ENCODE peak calls at places on chromosome 12, in eight cellular contexts. V, O, S, N, R, F, Y and E are unnamed samples.

GRCh38 chr12:6200266-6201198 is at the start of gene CD9:
- DNase-seq in Y (no peak), F (no peak), N (no peak), S (peak), O (no peak), V (no peak), R (peak), E (peak)

GRCh38 chr12:38823314-38823713 is 82.1 kb downstream of the CPNE8 start:
- DNase-seq in O (no peak), Y (no peak), F (no peak), N (no peak), R (no peak), V (no peak), S (no peak), E (no peak)

GRCh38 chr12:94100990-94101901 is 47.1 kb upstream of the PLXNC1 start:
- DNase-seq in S (peak), O (peak), F (peak), V (no peak), Y (peak), N (peak), R (peak), E (peak)

GRCh38 chr12:56271031-56271430 is 4.3 kb downstream of the COQ10A start:
- DNase-seq in R (peak), O (peak), S (no peak), N (no peak), Y (no peak), F (no peak), V (no peak), E (no peak)

GRCh38 chr12:44314007-44314500 is 478.2 kb downstream of the TMEM117 start:
- DNase-seq in V (no peak), F (no peak), R (no peak), N (no peak), S (no peak), Y (no peak), O (no peak), E (no peak)

GRCh38 chr12:89280833-89281533 is 71.3 kb downstream of the DUSP6 start:
- DNase-seq in R (peak), V (no peak), Y (no peak), O (no peak), S (no peak), F (no peak), N (no peak), E (no peak)

GRCh38 chr12:111788178-111788654 is 21.5 kb downstream of the ALDH2 start:
- DNase-seq in V (no peak), N (no peak), O (peak), S (no peak), Y (no peak), F (no peak), R (peak), E (no peak)

GRCh38 chr12:14696265-14696741 is at the start of gene GUCY2C:
- DNase-seq in R (no peak), F (no peak), O (no peak), N (no peak), Y (no peak), S (no peak), V (no peak), E (no peak)

GRCh38 chr12:48965447-48965846 is 6.1 kb downstream of the WNT10B start:
- DNase-seq in S (no peak), R (peak), Y (no peak), V (no peak), F (no peak), O (peak), N (no peak), E (no peak)

GRCh38 chr12:15716566-15716965 is 72.6 kb downstream of the EPS8 start:
- DNase-seq in O (peak), Y (no peak), R (no peak), N (no peak), S (no peak), F (no peak), V (no peak), E (no peak)

GRCh38 chr12:28770329-28770728 is 378.7 kb upstream of the FAR2 start:
- DNase-seq in S (no peak), F (no peak), N (no peak), V (no peak), O (no peak), R (no peak), Y (no peak), E (no peak)

GRCh38 chr12:27083861-27084271 is 1.5 kb upstream of the C12orf71 start:
- DNase-seq in S (no peak), V (no peak), F (no peak), Y (no peak), R (peak), O (peak), N (peak), E (no peak)